ENCODE peak calls at places on chromosomes 13 and 19, in six cellular contexts. W, C, I, A, H and P are unnamed samples.

GRCh38 chr13:27406178-27406939 is 18.1 kb upstream of the GTF3A start:
- DNase-seq in W (peak; percentile 43), C (peak; percentile 41), I (peak; percentile 47), A (peak; percentile 14), H (no peak), P (peak; percentile 70)

GRCh38 chr19:42433503-42434260 is 6.5 kb upstream of the LIPE start:
- DNase-seq in W (peak; percentile 95), C (peak; percentile 91), I (peak; percentile 63), A (peak; percentile 61), H (no peak), P (peak; percentile 54)

GRCh38 chr13:35712907-35713685 is 236.6 kb upstream of the MAB21L1 start:
- DNase-seq in W (no peak), C (no peak), I (no peak), A (no peak), H (no peak), P (peak; percentile 14)

GRCh38 chr19:369876-370275 is 25.3 kb upstream of the MIER2 start:
- DNase-seq in W (no peak), C (no peak), I (no peak), A (no peak), H (no peak), P (no peak)

GRCh38 chr19:16339361-16339725 is 14.7 kb downstream of the KLF2 start:
- DNase-seq in W (no peak), C (no peak), I (no peak), A (no peak), H (no peak), P (no peak)

GRCh38 chr13:84607614-84608013 is 725.3 kb upstream of the SLITRK1 start:
- DNase-seq in W (no peak), C (no peak), I (no peak), A (no peak), H (no peak), P (no peak)

GRCh38 chr19:55660991-55661390 is 6.2 kb downstream of the U2AF2 start:
- DNase-seq in W (no peak), C (no peak), I (no peak), A (no peak), H (no peak), P (no peak)

GRCh38 chr19:56309511-56310185 is 5.0 kb downstream of the ZSCAN5A start:
- DNase-seq in W (peak; percentile 39), C (no peak), I (peak; percentile 47), A (peak; percentile 80), H (no peak), P (peak; percentile 73)

GRCh38 chr19:14325863-14326262 is 55.4 kb upstream of the ADGRE5 start:
- DNase-seq in W (no peak), C (no peak), I (no peak), A (no peak), H (no peak), P (no peak)

GRCh38 chr13:50127726-50128291 is 112.6 kb downstream of the KCNRG start:
- DNase-seq in W (no peak), C (no peak), I (no peak), A (no peak), H (no peak), P (no peak)
- TF ChIP-seq MYC in W (no peak), C (no peak), I (no peak), A (no peak), H (no peak), P (no peak)

GRCh38 chr19:12884627-12884925 is 2.4 kb downstream of the KLF1 start:
- DNase-seq in W (no peak), C (no peak), I (no peak), A (no peak), H (no peak), P (no peak)

GRCh38 chr19:12885749-12886706 is 973 bp downstream of the KLF1 start:
- DNase-seq in W (no peak), C (no peak), I (no peak), A (peak; percentile 73), H (no peak), P (no peak)

GRCh38 chr19:12884202-12884601 is 2.8 kb downstream of the KLF1 start:
- DNase-seq in W (no peak), C (no peak), I (no peak), A (no peak), H (no peak), P (no peak)

GRCh38 chr19:12886943-12887747 is at the start of gene KLF1:
- DNase-seq in W (no peak), C (no peak), I (no peak), A (peak; percentile 69), H (no peak), P (no peak)

GRCh38 chr19:12884926-12885748 is 1.9 kb downstream of the KLF1 start:
- DNase-seq in W (peak; percentile 29), C (peak; percentile 54), I (peak; percentile 45), A (peak; percentile 91), H (peak; percentile 57), P (peak; percentile 82)
- H3K4me3 ChIP-seq in W (peak overlapping the region; percentile 69), C (peak overlapping the region; percentile 36), I (no peak overlapping the region), A (peak overlapping the region; percentile 70), H (peak overlapping the region; percentile 69), P (peak overlapping the region; percentile 38)

GRCh38 chr19:4102339-4103072 is 21.4 kb downstream of the MAP2K2 start:
- DNase-seq in W (no peak), C (no peak), I (no peak), A (no peak), H (no peak), P (no peak)

GRCh38 chr19:4103073-4103418 is 20.9 kb downstream of the MAP2K2 start:
- DNase-seq in W (no peak), C (no peak), I (no peak), A (no peak), H (no peak), P (peak; percentile 50)

GRCh38 chr19:4100647-4101495 is 23.1 kb downstream of the MAP2K2 start:
- DNase-seq in W (no peak), C (no peak), I (no peak), A (no peak), H (no peak), P (peak; percentile 61)

GRCh38 chr19:4099054-4099764 is 24.7 kb downstream of the MAP2K2 start:
- DNase-seq in W (no peak), C (no peak), I (no peak), A (no peak), H (no peak), P (peak; percentile 88)

GRCh38 chr19:4101496-4101770 is 22.5 kb downstream of the MAP2K2 start:
- DNase-seq in W (no peak), C (no peak), I (no peak), A (no peak), H (no peak), P (no peak)
- TF ChIP-seq POLR2A in W (no peak), C (no peak), I (no peak), A (no peak), H (no peak), P (no peak)

GRCh38 chr13:113766035-113766800 is 7.2 kb downstream of the TMEM255B start:
- DNase-seq in W (no peak), C (no peak), I (no peak), A (no peak), H (no peak), P (no peak)

GRCh38 chr13:113769106-113769505 is 10.1 kb downstream of the TMEM255B start:
- DNase-seq in W (no peak), C (no peak), I (no peak), A (no peak), H (no peak), P (no peak)

GRCh38 chr13:113767366-113767765 is 8.3 kb downstream of the TMEM255B start:
- DNase-seq in W (no peak), C (no peak), I (no peak), A (no peak), H (no peak), P (no peak)

GRCh38 chr13:113769881-113770280 is 10.9 kb downstream of the TMEM255B start:
- DNase-seq in W (no peak), C (no peak), I (no peak), A (no peak), H (no peak), P (no peak)

DNA sequence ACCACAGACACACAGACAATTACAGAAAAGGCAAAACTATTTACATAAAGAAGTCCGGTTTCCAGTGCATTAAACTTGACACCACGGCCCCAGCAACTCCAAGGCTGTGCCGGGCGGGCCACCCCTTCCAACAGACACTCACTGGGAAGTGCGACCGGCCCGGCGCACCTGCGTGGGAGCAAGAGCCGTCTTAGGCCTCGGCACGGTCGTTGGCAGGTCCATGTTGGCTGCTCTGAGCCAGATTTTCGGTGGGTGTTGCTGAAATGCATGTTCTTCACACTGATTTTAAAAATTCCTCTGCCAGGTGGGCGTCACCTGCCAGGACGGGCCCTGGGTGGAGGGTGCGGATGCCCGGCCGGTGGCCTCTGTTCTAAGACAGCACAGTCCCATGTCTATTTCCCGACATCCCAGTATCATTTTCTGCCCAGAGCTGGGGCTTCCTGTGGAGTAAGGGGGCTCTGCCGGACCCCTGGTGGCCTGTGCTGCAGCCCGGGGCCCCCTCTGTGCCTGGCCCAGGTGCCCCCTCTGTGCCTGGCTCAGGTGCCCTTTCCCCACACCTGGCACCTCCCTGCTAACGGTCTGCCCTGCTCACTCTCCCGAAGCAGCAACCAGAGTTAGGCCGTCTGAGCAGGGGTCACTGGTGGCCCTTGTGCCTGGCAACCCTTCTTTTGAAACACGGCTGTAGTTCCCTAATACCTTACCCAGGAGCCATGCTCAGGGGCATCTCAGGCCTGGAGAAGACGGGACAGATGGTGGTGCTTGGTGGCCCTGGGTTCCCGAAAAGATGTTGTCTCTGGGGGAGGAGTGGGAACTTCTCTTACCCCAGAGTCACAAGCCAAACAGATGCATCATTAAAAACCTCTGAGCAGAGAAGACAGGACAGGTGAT is 9.2 kb downstream of the TMEM255B start:
- DNase-seq in W (no peak), C (no peak), I (no peak), A (no peak), H (no peak), P (no peak)
- TF ChIP-seq MYC in W (no peak), C (no peak), I (no peak), A (no peak), H (no peak), P (no peak)

DNA sequence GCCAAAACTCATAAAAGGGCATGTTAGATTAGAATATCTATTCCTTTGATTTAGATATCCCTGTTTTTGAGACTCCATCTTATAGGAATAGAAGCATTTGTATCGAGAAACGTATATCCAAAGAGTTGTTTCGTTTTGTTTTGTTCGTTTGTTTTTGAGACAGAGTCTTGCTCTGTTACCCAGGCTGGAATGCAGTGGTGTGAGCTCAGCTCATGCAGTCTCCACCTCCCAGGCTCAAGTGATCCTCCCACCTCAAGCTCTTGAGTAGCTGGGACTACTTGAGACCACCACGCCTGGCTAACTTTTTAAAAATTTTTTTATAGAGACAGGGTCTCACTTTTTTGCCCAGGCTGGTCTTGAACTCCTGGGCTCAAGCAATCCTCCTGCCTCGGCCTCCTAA is 26.6 kb upstream of the ZMYM5 start:
- DNase-seq in W (no peak), C (no peak), I (no peak), A (no peak), H (no peak), P (no peak)
- H3K4me3 ChIP-seq in W (no peak overlapping the region), C (no peak overlapping the region), I (no peak overlapping the region), A (no peak overlapping the region), H (no peak overlapping the region), P (no peak overlapping the region)